ENCODE peak calls at places on chromosomes 2 and 18, in four cellular contexts. P is K562, W is HepG2, J is GM12878. Y is an unnamed sample.
A peak's percentile ranks its signal among the peaks of the same experiment; 100 is the strongest.

GRCh38 chr2:192197387-192197786 is 2.7 kb upstream of the TMEFF2 start:
- DNase-seq in J (no peak), W (no peak), P (no peak), Y (no peak)

GRCh38 chr18:79367989-79368388 is 27.7 kb upstream of the NFATC1 start:
- DNase-seq in P (no peak), J (no peak), W (no peak), Y (no peak)

GRCh38 chr2:56410140-56410539 is 226.3 kb downstream of the CCDC85A start:
- DNase-seq in P (no peak), J (no peak), W (no peak), Y (no peak)

GRCh38 chr2:127048969-127049897 is 57.7 kb downstream of the BIN1 start:
- DNase-seq in J (no peak), W (no peak), P (no peak), Y (no peak)

GRCh38 chr18:26405190-26405781 is 143.1 kb downstream of the KCTD1 start:
- DNase-seq in P (no peak), W (peak; percentile 30), J (no peak), Y (peak; percentile 49)

GRCh38 chr18:58402951-58403702 is 225.8 kb downstream of the ALPK2 start:
- DNase-seq in J (no peak), P (no peak), W (peak; percentile 65), Y (no peak)

GRCh38 chr18:21739604-21740473 is 753 bp upstream of the MIB1 start:
- DNase-seq in P (peak; percentile 39), W (no peak), J (no peak), Y (no peak)

GRCh38 chr2:117169036-117169765 is 645.3 kb upstream of the DDX18 start:
- DNase-seq in W (no peak), P (no peak), J (no peak), Y (no peak)

GRCh38 chr18:22433960-22434359 is 16.2 kb upstream of the CTAGE1 start:
- DNase-seq in J (no peak), P (no peak), W (no peak), Y (no peak)

GRCh38 chr2:195694553-195694952 is 37.5 kb downstream of the SLC39A10 start:
- DNase-seq in J (no peak), P (no peak), W (no peak), Y (peak; percentile 24)

GRCh38 chr2:163800889-163801498 is 65.2 kb upstream of the FIGN start:
- DNase-seq in W (no peak), J (no peak), P (no peak), Y (peak; percentile 60)

GRCh38 chr2:191907545-191907944 is 60.7 kb upstream of the CAVIN2 start:
- DNase-seq in J (no peak), P (no peak), W (peak; percentile 34), Y (no peak)

GRCh38 chr18:2656237-2657042 is 914 bp downstream of the SMCHD1 start:
- DNase-seq in J (no peak), P (peak; percentile 44), W (peak; percentile 15), Y (peak; percentile 15)
- TF ChIP-seq FOXM1 in J (no peak), P (no peak), W (no peak), Y (no peak)

GRCh38 chr18:76707534-76707933 is 114.8 kb upstream of the ZNF236 start:
- DNase-seq in J (no peak), P (no peak), W (no peak), Y (no peak)

GRCh38 chr18:76710646-76711520 is 111.5 kb upstream of the ZNF236 start:
- DNase-seq in P (no peak), W (no peak), J (no peak), Y (no peak)

GRCh38 chr18:76708727-76709353 is 113.5 kb upstream of the ZNF236 start:
- DNase-seq in P (no peak), W (no peak), J (no peak), Y (no peak)

GRCh38 chr18:76709659-76710645 is 112.4 kb upstream of the ZNF236 start:
- DNase-seq in J (peak; percentile 12), P (peak; percentile 56), W (peak; percentile 33), Y (peak; percentile 59)

DNA sequence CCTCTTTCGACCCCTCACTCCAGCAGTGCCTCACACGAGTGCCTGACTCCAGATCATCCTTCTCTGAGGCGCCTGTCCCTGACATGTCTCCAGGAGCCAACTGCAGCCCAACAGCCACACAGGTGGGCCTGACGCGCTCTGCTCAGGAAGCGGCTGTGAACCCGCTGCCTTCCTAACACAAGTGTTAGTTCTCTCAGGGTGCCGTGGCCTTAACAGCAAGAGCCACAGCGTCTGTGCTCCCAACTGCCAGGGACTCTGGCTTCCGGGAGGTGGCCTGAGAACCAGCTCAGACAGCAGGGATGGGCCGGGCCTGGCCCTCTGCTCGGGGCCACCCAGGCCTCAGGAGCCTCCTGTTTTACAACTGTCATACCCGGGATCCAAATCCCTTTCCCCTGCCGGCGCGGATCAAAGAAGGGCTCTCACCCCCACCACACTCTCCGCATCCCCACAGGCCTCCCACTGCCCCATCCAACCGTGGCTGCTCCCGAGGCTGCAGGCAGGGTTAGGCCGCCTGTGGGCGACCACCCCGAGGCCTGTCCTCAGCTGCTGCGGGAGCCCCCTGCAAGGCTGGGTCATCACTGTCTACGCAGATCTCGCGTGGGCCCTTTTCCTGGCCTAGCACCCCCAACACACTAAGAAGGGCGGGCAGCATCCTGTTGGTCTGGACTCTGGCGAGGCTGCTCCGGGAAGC is 114.2 kb upstream of the ZNF236 start:
- DNase-seq in J (no peak), P (no peak), W (no peak), Y (no peak)
- TF ChIP-seq BHLHE40 in J (no peak), P (no peak), W (no peak), Y (no peak)

GRCh38 chr2:9796056-9796792 is 47.0 kb upstream of the TAF1B start:
- DNase-seq in J (no peak), W (no peak), P (no peak), Y (no peak)
- TF ChIP-seq FOXM1 in J (no peak), W (no peak), P (no peak), Y (no peak)

GRCh38 chr2:42928161-42928691 is 135.8 kb upstream of the HAAO start:
- DNase-seq in J (no peak), W (peak; percentile 77), P (no peak), Y (no peak)

GRCh38 chr2:42925742-42926437 is 133.5 kb upstream of the HAAO start:
- DNase-seq in J (no peak), P (no peak), W (peak; percentile 34), Y (no peak)

GRCh38 chr2:42928692-42929576 is 136.6 kb upstream of the HAAO start:
- DNase-seq in J (no peak), W (peak; percentile 90), P (peak; percentile 70), Y (peak; percentile 54)

GRCh38 chr2:42926438-42927333 is 134.3 kb upstream of the HAAO start:
- DNase-seq in J (no peak), W (peak; percentile 69), P (no peak), Y (no peak)

DNA sequence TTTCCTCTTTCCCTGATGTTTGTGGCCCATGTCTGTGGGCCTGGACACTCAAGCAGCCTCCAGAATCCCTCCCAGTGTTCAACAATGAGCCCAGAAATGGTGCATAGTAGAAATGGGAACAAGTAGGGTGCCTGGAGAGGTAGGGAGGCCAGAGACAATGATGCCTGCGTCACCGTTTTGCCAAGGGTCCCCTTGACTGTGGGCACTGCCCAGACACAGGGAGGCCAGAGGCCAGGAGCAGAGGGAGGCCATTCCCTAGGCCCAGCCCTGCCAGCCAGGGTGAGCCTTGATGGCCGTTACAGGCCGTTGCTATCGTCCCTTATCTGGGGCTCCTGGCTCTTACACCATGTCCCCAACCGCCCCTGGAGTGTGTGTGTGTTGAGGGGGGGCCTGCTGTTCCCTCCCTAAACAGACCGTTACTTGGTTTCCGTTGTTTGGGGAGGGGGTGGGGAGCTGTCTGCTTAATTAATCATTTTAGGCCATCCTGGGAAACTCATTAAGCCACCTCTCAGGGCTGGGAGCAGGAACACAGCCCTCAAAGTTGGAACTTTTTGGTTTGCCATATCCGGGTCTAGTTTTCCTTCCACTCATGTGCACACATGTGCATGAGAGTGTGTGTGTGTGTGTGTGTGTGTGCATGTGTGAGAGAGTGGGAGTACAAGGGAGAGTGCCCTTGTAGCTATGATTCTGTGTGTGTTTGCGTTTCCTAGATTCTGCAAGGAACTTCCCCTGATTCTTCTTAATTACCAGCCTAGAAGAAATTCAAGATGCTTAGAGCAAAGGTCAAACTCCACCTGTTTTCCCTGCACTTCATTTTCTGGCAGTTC is 135.2 kb upstream of the HAAO start:
- DNase-seq in W (peak; percentile 46), P (peak; percentile 56), J (no peak), Y (no peak)
- TF ChIP-seq BHLHE40 in W (no peak), P (peak; percentile 32), J (no peak), Y (no peak)

GRCh38 chr18:68475911-68476310 is 239.0 kb downstream of the TMX3 start:
- DNase-seq in P (no peak), J (no peak), W (no peak), Y (no peak)
- TF ChIP-seq FOXM1 in P (no peak), J (no peak), W (no peak), Y (no peak)

GRCh38 chr18:63907649-63908048 is at the start of gene SERPINB10:
- DNase-seq in W (no peak), P (no peak), J (no peak), Y (no peak)

GRCh38 chr18:63904694-63905093 is 3.1 kb upstream of the SERPINB10 start:
- DNase-seq in P (no peak), J (no peak), W (no peak), Y (no peak)

GRCh38 chr18:63908858-63909257 is 1.1 kb downstream of the SERPINB10 start:
- DNase-seq in J (no peak), P (no peak), W (no peak), Y (no peak)

GRCh38 chr18:63905361-63905760 is 2.4 kb upstream of the SERPINB10 start:
- DNase-seq in W (no peak), P (no peak), J (no peak), Y (no peak)

GRCh38 chr18:63909870-63910269 is 2.1 kb downstream of the SERPINB10 start:
- DNase-seq in P (no peak), J (no peak), W (no peak), Y (no peak)
- TF ChIP-seq BHLHE40 in P (no peak), J (no peak), W (no peak), Y (no peak)

Y was measured in HEK293T.